ENCODE peak calls at places on chromosomes 3 and 15, in five cellular contexts. B is HCT116, J is OCI-LY7, W is neural progenitor cell, Y is left ventricle myocardium inferior. E is an unnamed sample.

GRCh38 chr3:43286886-43287301 is 554 bp downstream of the SNRK start:
- DNase-seq in B (no peak), W (peak; percentile 72), Y (no peak), J (no peak), E (peak; percentile 12)

GRCh38 chr15:39598958-39599845 is 18.3 kb downstream of the THBS1 start:
- DNase-seq in B (no peak), W (no peak), Y (no peak), J (no peak), E (no peak)

GRCh38 chr15:38878946-38879345 is 314.3 kb upstream of the RASGRP1 start:
- DNase-seq in W (no peak), Y (no peak), B (no peak), J (no peak), E (no peak)

GRCh38 chr3:11288786-11289637 is 16.8 kb downstream of the ATG7 start:
- DNase-seq in W (no peak), J (no peak), B (peak; percentile 18), Y (no peak), E (no peak)

GRCh38 chr3:166526878-166527277 is 689.7 kb upstream of the BCHE start:
- DNase-seq in B (no peak), J (no peak), W (no peak), Y (no peak), E (no peak)

GRCh38 chr3:27907148-27907547 is 185.0 kb upstream of the EOMES start:
- DNase-seq in B (no peak), Y (no peak), W (no peak), J (no peak), E (no peak)

GRCh38 chr15:90762109-90762508 is 45.0 kb downstream of the BLM start:
- DNase-seq in Y (peak; percentile 77), J (no peak), B (no peak), W (no peak), E (no peak)

GRCh38 chr3:119401502-119402440 is 61.6 kb downstream of the TMEM39A start:
- DNase-seq in B (no peak), J (peak; percentile 83), W (no peak), Y (no peak), E (no peak)

GRCh38 chr3:169841171-169841570 is 28.5 kb upstream of the LRRC34 start:
- DNase-seq in Y (no peak), B (no peak), J (peak; percentile 74), W (no peak), E (no peak)

GRCh38 chr3:22951910-22952309 is 251.2 kb upstream of the UBE2E2 start:
- DNase-seq in Y (peak; percentile 30), J (no peak), B (no peak), W (peak; percentile 10), E (no peak)

GRCh38 chr15:60898896-60899295 is 330.2 kb downstream of the RORA start:
- DNase-seq in Y (no peak), J (no peak), B (no peak), W (no peak), E (no peak)

GRCh38 chr3:50323614-50324199 is 1.2 kb upstream of the HYAL2 start:
- DNase-seq in Y (peak; percentile 74), W (no peak), J (no peak), B (no peak), E (no peak)

GRCh38 chr3:17901893-17902292 is 159.5 kb upstream of the TBC1D5 start:
- DNase-seq in J (peak; percentile 88), Y (no peak), B (no peak), W (no peak), E (no peak)

GRCh38 chr3:17602126-17602525 is 140.3 kb downstream of the TBC1D5 start:
- DNase-seq in Y (no peak), W (no peak), J (no peak), B (no peak), E (no peak)

GRCh38 chr3:64344721-64345207 is 119.5 kb upstream of the PRICKLE2 start:
- DNase-seq in B (no peak), J (no peak), Y (no peak), W (peak; percentile 32), E (no peak)

GRCh38 chr15:62053439-62054085 is 6.7 kb downstream of the VPS13C start:
- DNase-seq in Y (no peak), W (no peak), B (no peak), J (no peak), E (no peak)
- H3K4me1 ChIP-seq in Y (peaks cover 65% of the 10 kb centered on the region), W (no peaks in the 10 kb centered on the region), B (peaks cover 4% of the 10 kb centered on the region), J (peaks cover 19% of the 10 kb centered on the region), E (peaks cover 29% of the 10 kb centered on the region)

GRCh38 chr3:98555025-98555379 is 23.2 kb downstream of the GPR15 start:
- DNase-seq in J (no peak), Y (no peak), W (no peak), B (peak; percentile 91), E (no peak)

GRCh38 chr3:98558100-98558499 is 26.3 kb downstream of the GPR15 start:
- DNase-seq in W (no peak), B (no peak), J (no peak), Y (no peak), E (no peak)

GRCh38 chr3:98557324-98558010 is 25.7 kb downstream of the GPR15 start:
- DNase-seq in Y (no peak), J (no peak), B (no peak), W (no peak), E (no peak)

GRCh38 chr3:98554580-98554979 is 22.8 kb downstream of the GPR15 start:
- DNase-seq in W (no peak), J (no peak), B (no peak), Y (no peak), E (no peak)

GRCh38 chr3:98556164-98557130 is 24.7 kb downstream of the GPR15 start:
- DNase-seq in Y (no peak), B (peak; percentile 93), W (no peak), J (peak; percentile 22), E (no peak)
- H3K4me1 ChIP-seq in Y (no peaks in the 10 kb centered on the region), B (peaks cover 71% of the 10 kb centered on the region), W (peaks cover 5% of the 10 kb centered on the region), J (peaks cover 78% of the 10 kb centered on the region), E (no peaks in the 10 kb centered on the region)

GRCh38 chr3:172575375-172575774 is 52.1 kb upstream of the TNFSF10 start:
- DNase-seq in W (no peak), B (no peak), J (no peak), Y (no peak), E (no peak)
- H3K4me1 ChIP-seq in W (no peaks in the 10 kb centered on the region), B (no peaks in the 10 kb centered on the region), J (no peaks in the 10 kb centered on the region), Y (peaks cover 19% of the 10 kb centered on the region), E (no peaks in the 10 kb centered on the region)

GRCh38 chr3:175416600-175416999 is 557.5 kb downstream of the NAALADL2 start:
- DNase-seq in J (no peak), B (no peak), W (no peak), Y (no peak), E (no peak)

GRCh38 chr3:175410251-175410650 is 551.1 kb downstream of the NAALADL2 start:
- DNase-seq in J (no peak), B (no peak), Y (no peak), W (no peak), E (no peak)

GRCh38 chr3:175411405-175411804 is 552.3 kb downstream of the NAALADL2 start:
- DNase-seq in W (no peak), Y (no peak), J (no peak), B (no peak), E (peak; percentile 19)

GRCh38 chr3:175413926-175414325 is 554.8 kb downstream of the NAALADL2 start:
- DNase-seq in Y (no peak), B (no peak), W (no peak), J (no peak), E (no peak)
- H3K4me1 ChIP-seq in Y (no peaks in the 10 kb centered on the region), B (no peaks in the 10 kb centered on the region), W (no peaks in the 10 kb centered on the region), J (no peaks in the 10 kb centered on the region), E (peaks cover 19% of the 10 kb centered on the region)

DNA sequence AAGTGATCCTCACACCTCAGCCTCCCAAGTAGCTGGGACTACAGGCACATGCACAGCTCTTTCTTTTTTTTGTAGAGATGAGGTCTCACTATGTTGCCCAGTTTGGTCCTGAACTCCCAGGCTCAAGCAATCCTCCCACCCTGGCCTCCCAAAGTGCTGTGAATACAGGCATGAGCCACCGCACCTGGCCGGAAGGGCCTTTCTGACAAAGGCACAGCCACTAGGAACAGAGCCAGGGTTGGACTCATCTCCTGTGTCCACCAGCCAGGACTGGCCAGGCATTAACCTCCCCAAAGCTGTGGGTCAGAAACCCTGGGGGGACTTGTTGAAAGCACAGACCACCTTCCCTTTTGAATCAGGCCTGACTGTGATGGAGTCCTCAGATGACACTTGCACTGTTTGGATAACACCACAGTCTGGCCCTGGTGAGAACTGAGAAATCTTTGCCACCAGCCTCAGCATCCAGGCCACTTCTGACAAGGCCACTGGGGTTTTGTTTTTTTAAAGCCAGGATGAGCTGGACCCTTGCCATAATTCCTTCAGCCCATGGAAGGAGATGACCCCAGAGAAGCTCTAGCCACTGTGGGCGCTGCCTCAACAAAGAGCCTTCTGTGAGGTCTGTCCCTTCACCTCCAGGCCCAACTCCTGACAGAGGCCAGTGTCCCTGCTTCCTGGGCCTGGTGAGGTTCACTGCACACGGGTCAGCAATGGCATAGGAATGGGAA is 4.8 kb downstream of the TKT start:
- DNase-seq in Y (no peak), W (no peak), J (no peak), B (no peak), E (no peak)
- H3K4me1 ChIP-seq in Y (peaks cover 95% of the 10 kb centered on the region), W (peaks cover 23% of the 10 kb centered on the region), J (peaks cover 71% of the 10 kb centered on the region), B (peaks cover 25% of the 10 kb centered on the region), E (peaks cover 44% of the 10 kb centered on the region)

GRCh38 chr3:81753416-81754014 is 7.9 kb downstream of the GBE1 start:
- DNase-seq in J (no peak), B (no peak), Y (no peak), W (no peak), E (no peak)
- H3K4me1 ChIP-seq in J (no peaks in the 10 kb centered on the region), B (no peaks in the 10 kb centered on the region), Y (peaks cover 78% of the 10 kb centered on the region), W (no peaks in the 10 kb centered on the region), E (no peaks in the 10 kb centered on the region)

GRCh38 chr3:172209333-172210321 is 170.2 kb downstream of the FNDC3B start:
- DNase-seq in J (no peak), Y (peak; percentile 64), W (no peak), B (no peak), E (no peak)

GRCh38 chr3:172210355-172210754 is 171.0 kb downstream of the FNDC3B start:
- DNase-seq in J (no peak), B (no peak), Y (no peak), W (no peak), E (no peak)

GRCh38 chr3:172213168-172213567 is 173.8 kb downstream of the FNDC3B start:
- DNase-seq in J (no peak), B (no peak), W (no peak), Y (no peak), E (no peak)

GRCh38 chr3:172208586-172209332 is 169.4 kb downstream of the FNDC3B start:
- DNase-seq in B (no peak), W (peak; percentile 39), J (no peak), Y (no peak), E (no peak)

DNA sequence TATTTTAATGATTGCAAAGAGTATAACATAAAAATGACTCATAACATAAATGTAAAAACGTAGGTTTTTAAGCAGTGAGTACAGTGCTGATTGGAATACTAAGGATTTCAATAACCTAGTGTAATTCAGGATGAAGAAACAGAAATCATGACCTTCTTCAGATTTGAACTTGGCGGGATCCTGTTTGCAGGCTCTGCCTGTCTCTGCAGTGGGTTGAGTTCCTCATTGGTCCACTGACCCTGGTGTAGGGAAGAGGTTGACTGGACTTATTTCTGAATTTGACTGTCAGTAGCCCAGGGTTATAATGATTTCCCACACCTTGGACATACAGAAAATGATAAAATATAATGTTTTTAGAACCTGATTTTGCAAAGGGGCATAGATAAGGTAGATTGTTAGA is 171.7 kb downstream of the FNDC3B start:
- DNase-seq in J (no peak), B (no peak), W (no peak), Y (no peak), E (no peak)
- H3K4me1 ChIP-seq in J (no peaks in the 10 kb centered on the region), B (no peaks in the 10 kb centered on the region), W (peaks cover 9% of the 10 kb centered on the region), Y (peaks cover 67% of the 10 kb centered on the region), E (peaks cover 2% of the 10 kb centered on the region)

GRCh38 chr15:74211656-74212055 is 9.1 kb upstream of the STRA6 start:
- DNase-seq in B (no peak), Y (no peak), W (no peak), J (no peak), E (no peak)
- H3K4me1 ChIP-seq in B (peaks cover 6% of the 10 kb centered on the region), Y (peaks cover 12% of the 10 kb centered on the region), W (peaks cover 68% of the 10 kb centered on the region), J (no peaks in the 10 kb centered on the region), E (peaks cover 43% of the 10 kb centered on the region)

GRCh38 chr3:157444789-157445188 is 8.1 kb downstream of the PTX3 start:
- DNase-seq in B (no peak), Y (no peak), J (no peak), W (no peak), E (no peak)
- H3K4me1 ChIP-seq in B (no peaks in the 10 kb centered on the region), Y (no peaks in the 10 kb centered on the region), J (no peaks in the 10 kb centered on the region), W (no peaks in the 10 kb centered on the region), E (no peaks in the 10 kb centered on the region)